ENCODE peak calls at places on chromosome 21, in nine cellular contexts. F, N, S, D, J, M, X, H and U are unnamed samples.
A peak's percentile ranks its signal among the peaks of the same experiment; 100 is the strongest.

GRCh38 chr21:9839011-9839661 is 682.2 kb upstream of the TPTE start:
- DNase-seq in M (peak; percentile 30), F (no peak), H (no peak), D (no peak), X (peak; percentile 17), J (no peak), N (no peak), S (no peak), U (no peak)

GRCh38 chr21:25501996-25502665 is 105.2 kb downstream of the MRPL39 start:
- DNase-seq in F (no peak), H (no peak), X (no peak), D (no peak), S (no peak), J (no peak), M (no peak), N (no peak), U (no peak)

GRCh38 chr21:37220433-37220980 is 46.6 kb downstream of the VPS26C start:
- DNase-seq in H (no peak), M (no peak), X (peak; percentile 45), D (peak; percentile 25), N (peak; percentile 65), F (peak; percentile 39), S (peak; percentile 55), J (peak; percentile 6), U (no peak)

GRCh38 chr21:21612446-21612845 is 614.2 kb downstream of the NCAM2 start:
- DNase-seq in M (no peak), F (peak; percentile 90), J (no peak), D (peak; percentile 55), H (no peak), X (no peak), S (peak; percentile 91), N (no peak), U (no peak)

GRCh38 chr21:36183144-36183795 is 26.6 kb downstream of the DOP1B start:
- DNase-seq in F (no peak), J (no peak), M (no peak), X (no peak), N (no peak), H (no peak), D (no peak), S (no peak), U (no peak)

GRCh38 chr21:16020878-16021277 is 291.1 kb downstream of the USP25 start:
- DNase-seq in X (no peak), F (no peak), H (no peak), J (no peak), D (no peak), M (no peak), N (no peak), S (no peak), U (no peak)

GRCh38 chr21:38277501-38278111 is 20.8 kb downstream of the KCNJ15 start:
- DNase-seq in S (peak; percentile 98), F (peak; percentile 88), N (no peak), X (no peak), M (no peak), H (no peak), J (no peak), D (peak; percentile 99), U (no peak)

GRCh38 chr21:45326169-45326833 is 38.6 kb upstream of the POFUT2 start:
- DNase-seq in D (no peak), J (no peak), N (no peak), F (no peak), H (no peak), X (no peak), M (peak; percentile 27), S (no peak), U (no peak)

GRCh38 chr21:32545948-32546441 is 39.3 kb downstream of the TCP10L start:
- DNase-seq in M (no peak), N (no peak), F (no peak), D (peak; percentile 78), H (no peak), S (peak; percentile 35), J (no peak), X (no peak), U (no peak)

GRCh38 chr21:35252831-35253230 is 203.7 kb upstream of the RUNX1 start:
- DNase-seq in X (no peak), N (no peak), D (peak; percentile 70), S (peak; percentile 30), H (no peak), J (no peak), M (no peak), F (no peak), U (no peak)

GRCh38 chr21:29125199-29125598 is 5.2 kb upstream of the MAP3K7CL start:
- DNase-seq in D (no peak), S (no peak), N (no peak), X (peak; percentile 65), J (no peak), H (no peak), F (no peak), M (no peak), U (no peak)

GRCh38 chr21:29232601-29233541 is 65.9 kb upstream of the BACH1 start:
- DNase-seq in H (no peak), F (no peak), N (no peak), J (no peak), S (peak; percentile 67), X (no peak), D (peak; percentile 58), M (no peak), U (peak; percentile 19)

GRCh38 chr21:44082648-44083436 is 24.4 kb upstream of the PWP2 start:
- DNase-seq in X (no peak), J (no peak), S (no peak), M (no peak), D (no peak), F (no peak), H (no peak), N (no peak), U (no peak)

GRCh38 chr21:22885079-22885478 is 1886.9 kb downstream of the NCAM2 start:
- DNase-seq in M (no peak), N (no peak), F (no peak), X (no peak), J (no peak), H (no peak), S (no peak), D (no peak), U (no peak)

GRCh38 chr21:17497345-17497744 is 15.5 kb upstream of the CXADR start:
- DNase-seq in D (no peak), J (no peak), H (no peak), S (no peak), N (no peak), F (no peak), X (no peak), M (no peak), U (no peak)

GRCh38 chr21:40717008-40717407 is 129.9 kb downstream of the DSCAM start:
- DNase-seq in X (no peak), H (no peak), S (no peak), M (no peak), F (no peak), N (no peak), J (no peak), D (no peak), U (no peak)

GRCh38 chr21:22468893-22469292 is 1470.7 kb downstream of the NCAM2 start:
- DNase-seq in D (no peak), J (no peak), H (no peak), M (no peak), X (no peak), S (no peak), F (no peak), N (no peak), U (no peak)

GRCh38 chr21:26098758-26099157 is 71.8 kb downstream of the APP start:
- DNase-seq in D (no peak), F (no peak), X (no peak), H (no peak), M (no peak), N (no peak), J (no peak), S (peak; percentile 22), U (no peak)

GRCh38 chr21:15199940-15200339 is 135.1 kb upstream of the NRIP1 start:
- DNase-seq in M (no peak), H (no peak), X (no peak), S (no peak), F (no peak), D (no peak), N (no peak), J (no peak), U (no peak)